ENCODE peak calls at places on chromosomes 11 and 22, in ten cellular contexts. P, W, K, E, J, A, F, S, Y and G are unnamed samples. For H3K36me3, the result is how much of the 10 kb centered on the place peaks cover.

GRCh38 chr22:34105461-34106062 is 185.3 kb upstream of the LARGE1 start:
- DNase-seq in A (peak), S (peak), F (peak), P (peak), K (no peak), J (peak), Y (no peak), E (peak), W (no peak), G (no peak)

GRCh38 chr11:77199346-77199745 is 71.3 kb downstream of the MYO7A start:
- DNase-seq in S (no peak), W (no peak), A (no peak), E (peak), Y (no peak), P (no peak), K (no peak), F (no peak), J (peak), G (no peak)

GRCh38 chr11:66011239-66011784 is 496 bp upstream of the CST6 start:
- DNase-seq in Y (no peak), S (no peak), K (peak), J (no peak), P (no peak), A (no peak), F (no peak), E (no peak), W (no peak), G (no peak)

GRCh38 chr11:27991731-27992130 is 116.2 kb downstream of the KIF18A start:
- DNase-seq in W (no peak), S (no peak), E (no peak), F (no peak), Y (no peak), P (no peak), J (no peak), A (no peak), K (no peak), G (no peak)

GRCh38 chr22:20241579-20242392 is 26.3 kb downstream of the RTN4R start:
- DNase-seq in W (no peak), K (no peak), E (no peak), A (no peak), P (no peak), F (no peak), Y (no peak), J (no peak), S (no peak), G (no peak)

GRCh38 chr11:74679513-74679865 is 51.7 kb downstream of the CHRDL2 start:
- DNase-seq in Y (no peak), K (no peak), F (no peak), P (no peak), S (no peak), J (no peak), E (peak), A (no peak), W (no peak), G (no peak)

GRCh38 chr11:11178671-11179070 is 174.4 kb downstream of the CSNK2A3 start:
- DNase-seq in K (no peak), J (no peak), E (no peak), P (no peak), Y (no peak), A (no peak), S (no peak), W (no peak), F (no peak), G (no peak)

GRCh38 chr11:1717745-1718144 is 20.8 kb downstream of the KRTAP5-6 start:
- DNase-seq in W (no peak), A (no peak), P (no peak), E (peak), J (no peak), S (no peak), K (no peak), Y (no peak), F (no peak), G (no peak)

GRCh38 chr11:103940542-103940941 is 95.9 kb upstream of the DDI1 start:
- DNase-seq in P (no peak), A (no peak), W (no peak), K (peak), S (no peak), Y (no peak), J (no peak), E (no peak), F (no peak), G (no peak)

GRCh38 chr11:95507794-95508193 is 276.8 kb upstream of the SESN3 start:
- DNase-seq in A (no peak), S (no peak), K (no peak), P (no peak), E (no peak), F (no peak), Y (no peak), J (no peak), W (no peak), G (no peak)

GRCh38 chr22:32674925-32675825 is 126.3 kb upstream of the TIMP3 start:
- DNase-seq in A (no peak), E (no peak), S (no peak), P (no peak), F (no peak), K (no peak), J (no peak), Y (no peak), W (no peak), G (no peak)

GRCh38 chr11:78295991-78296930 is 107.5 kb downstream of the USP35 start:
- DNase-seq in E (no peak), P (peak), K (no peak), Y (no peak), W (no peak), J (no peak), A (no peak), F (no peak), S (no peak), G (no peak)

GRCh38 chr11:82146789-82147188 is 586.9 kb downstream of the FAM181B start:
- DNase-seq in Y (no peak), A (no peak), W (no peak), P (no peak), F (no peak), K (no peak), J (no peak), S (no peak), E (no peak), G (no peak)

GRCh38 chr11:73652046-73652730 is 5.8 kb downstream of the PLEKHB1 start:
- DNase-seq in P (peak), F (peak), J (no peak), S (no peak), E (no peak), Y (no peak), W (peak), A (no peak), K (no peak), G (no peak)

GRCh38 chr11:57536947-57537654 is at the start of gene SMTNL1:
- DNase-seq in A (no peak), F (no peak), S (no peak), J (no peak), P (peak), Y (no peak), W (no peak), E (no peak), K (no peak), G (no peak)

GRCh38 chr22:43391306-43391705 is 20.5 kb upstream of the MPPED1 start:
- DNase-seq in A (no peak), Y (no peak), F (no peak), J (no peak), E (no peak), P (no peak), S (no peak), W (no peak), K (no peak), G (no peak)

GRCh38 chr11:47766363-47767227 is 546 bp downstream of the FNBP4 start:
- DNase-seq in F (peak), Y (no peak), J (peak), A (peak), W (peak), S (peak), K (no peak), E (peak), P (peak), G (no peak)

GRCh38 chr22:50361688-50362087 is 18.6 kb downstream of the PPP6R2 start:
- DNase-seq in K (no peak), A (no peak), J (no peak), E (no peak), P (no peak), S (no peak), Y (no peak), W (no peak), F (no peak), G (no peak)

GRCh38 chr11:66189031-66189745 is 79.3 kb upstream of the RAB1B start:
- DNase-seq in W (no peak), P (no peak), F (no peak), A (no peak), J (no peak), E (no peak), Y (no peak), K (no peak), S (no peak), G (no peak)

GRCh38 chr11:17526931-17527660 is 17.1 kb downstream of the USH1C start:
- DNase-seq in F (no peak), W (no peak), P (no peak), S (no peak), K (no peak), J (no peak), A (no peak), E (no peak), Y (no peak), G (no peak)

GRCh38 chr11:61536676-61537270 is 28.2 kb downstream of the LRRC10B start:
- DNase-seq in E (no peak), Y (no peak), P (peak), S (no peak), A (no peak), K (no peak), W (no peak), F (no peak), J (no peak), G (no peak)

GRCh38 chr22:49913026-49913425 is 5.2 kb downstream of the ALG12 start:
- DNase-seq in S (no peak), J (no peak), Y (no peak), E (no peak), F (no peak), A (no peak), K (no peak), P (no peak), W (no peak), G (no peak)

GRCh38 chr11:93480756-93481155 is 62.4 kb downstream of the SMCO4 start:
- DNase-seq in Y (no peak), A (no peak), K (no peak), S (no peak), E (no peak), P (no peak), J (no peak), W (no peak), F (no peak), G (no peak)

GRCh38 chr11:34719303-34719848 is 98.5 kb downstream of the EHF start:
- DNase-seq in S (no peak), W (no peak), A (no peak), E (no peak), J (no peak), Y (no peak), P (no peak), F (no peak), K (no peak), G (no peak)

GRCh38 chr11:35372565-35373283 is 46.6 kb downstream of the SLC1A2 start:
- DNase-seq in J (no peak), E (no peak), W (no peak), F (no peak), K (no peak), P (no peak), S (no peak), A (no peak), Y (no peak), G (no peak)

GRCh38 chr22:34490911-34491310 is 570.6 kb upstream of the LARGE1 start:
- DNase-seq in J (no peak), F (no peak), W (no peak), K (no peak), A (no peak), Y (no peak), S (no peak), E (no peak), P (no peak), G (no peak)

GRCh38 chr22:39808087-39808486 is 85.5 kb downstream of the ENTHD1 start:
- DNase-seq in W (peak), E (no peak), Y (no peak), A (no peak), P (peak), S (peak), F (peak), J (no peak), K (no peak), G (no peak)

GRCh38 chr22:30275625-30276024 is 9.0 kb upstream of the OSM start:
- DNase-seq in A (no peak), E (no peak), J (no peak), W (no peak), P (no peak), S (no peak), K (no peak), Y (no peak), F (no peak), G (no peak)

GRCh38 chr11:134646561-134646960 is 234.5 kb upstream of the B3GAT1 start:
- DNase-seq in F (no peak), Y (no peak), A (no peak), W (no peak), K (no peak), J (peak), P (no peak), E (peak), S (no peak), G (no peak)

GRCh38 chr22:39707816-39708215 is 137.3 kb downstream of the CACNA1I start:
- DNase-seq in S (no peak), J (no peak), E (no peak), A (no peak), K (no peak), Y (no peak), F (no peak), W (no peak), P (no peak), G (no peak)

GRCh38 chr11:132866783-132867545 is 665.3 kb downstream of the OPCML start:
- DNase-seq in J (no peak), E (no peak), P (no peak), F (no peak), K (no peak), Y (no peak), S (no peak), A (no peak), W (peak), G (no peak)

GRCh38 chr11:115941481-115941993 is 437.3 kb upstream of the CADM1 start:
- DNase-seq in K (peak), E (peak), S (peak), J (no peak), P (no peak), A (peak), F (peak), W (no peak), Y (peak), G (no peak)

GRCh38 chr22:40653361-40653760 is 16.8 kb upstream of the MRTFA start:
- DNase-seq in J (no peak), A (no peak), S (no peak), F (no peak), E (no peak), Y (no peak), P (no peak), W (no peak), K (no peak), G (no peak)

GRCh38 chr11:45993438-45994064 is 71.1 kb downstream of the LARGE2 start:
- DNase-seq in W (no peak), S (peak), P (no peak), E (peak), Y (no peak), A (peak), K (no peak), F (peak), J (no peak), G (no peak)

GRCh38 chr22:41355895-41356294 is 25.8 kb upstream of the TEF start:
- DNase-seq in Y (no peak), S (no peak), E (no peak), K (no peak), J (no peak), W (no peak), F (no peak), P (no peak), A (no peak), G (no peak)

DNA sequence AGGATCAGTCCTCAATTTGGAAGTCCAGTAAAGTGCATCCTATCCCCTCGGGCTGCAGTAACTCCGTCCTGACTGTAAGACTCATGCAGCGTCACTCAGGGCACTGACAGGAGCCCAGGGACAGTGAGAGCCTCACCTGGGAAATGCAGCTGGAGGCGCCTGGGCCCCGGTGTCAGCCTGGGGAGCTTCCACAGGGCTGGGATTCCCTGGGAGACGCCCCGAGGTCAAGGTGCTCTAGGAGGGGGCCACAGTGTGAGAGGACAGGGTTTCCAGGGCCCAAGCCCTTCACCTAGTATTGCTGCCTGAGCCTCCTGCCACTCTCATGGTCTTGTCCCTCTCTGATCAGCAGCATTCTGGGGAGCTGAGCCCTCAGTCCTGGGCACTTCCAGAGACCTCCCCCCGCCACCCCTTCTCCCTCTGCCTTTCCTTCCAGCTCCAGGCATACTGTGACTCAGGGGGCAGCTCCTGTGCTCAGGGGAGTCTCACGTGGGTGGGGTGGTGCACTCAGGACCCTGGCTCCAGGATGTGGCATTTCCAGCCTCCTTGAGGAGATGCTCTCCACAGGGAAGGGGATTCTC is 99.1 kb upstream of the IGLL5 start:
- DNase-seq in E (no peak), W (no peak), A (no peak), S (no peak), P (no peak), K (no peak), J (no peak), F (no peak), Y (no peak), G (no peak)
- TF ChIP-seq CTCF in E (no peak), W (no peak), A (no peak), S (no peak), P (no peak), K (no peak), J (no peak), F (no peak), Y (no peak), G (no peak)

DNA sequence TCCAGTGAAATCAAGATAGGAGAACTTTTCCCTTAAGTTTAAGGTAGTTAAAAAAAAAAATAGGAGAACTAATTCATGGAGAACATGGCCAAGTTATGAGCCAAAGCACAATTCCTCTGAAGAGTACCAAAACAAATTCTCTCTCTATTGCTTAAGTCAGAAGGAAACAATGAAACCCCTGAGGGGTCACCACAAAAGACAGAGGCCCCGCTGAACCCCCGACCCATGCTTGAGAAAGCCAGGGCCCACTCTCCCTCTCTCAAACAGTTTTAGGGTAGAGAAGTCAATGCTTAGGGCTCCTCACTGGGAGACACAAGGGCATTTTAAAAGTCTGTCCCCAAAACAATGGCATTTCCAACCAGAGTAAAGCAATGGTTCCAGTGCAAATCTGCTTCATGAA is 26.9 kb downstream of the PPP2R1B start:
- DNase-seq in F (no peak), S (no peak), E (no peak), P (no peak), A (no peak), J (no peak), W (no peak), Y (no peak), K (no peak), G (no peak)
- H3K36me3 ChIP-seq in F (under half), S (under half), E (under half), P (under half), A (half or more), J (under half), W (under half), Y (under half), K (under half), G (under half)

GRCh38 chr11:122177238-122177637 is 61.2 kb upstream of the BLID start:
- DNase-seq in Y (no peak), P (no peak), E (no peak), W (no peak), K (no peak), S (no peak), A (no peak), F (no peak), J (no peak), G (no peak)

GRCh38 chr11:122173074-122173450 is 57.0 kb upstream of the BLID start:
- DNase-seq in P (no peak), A (no peak), W (no peak), K (no peak), J (no peak), Y (no peak), F (no peak), S (no peak), E (no peak), G (no peak)

GRCh38 chr11:122173587-122173986 is 57.6 kb upstream of the BLID start:
- DNase-seq in E (no peak), A (no peak), P (no peak), W (no peak), F (no peak), J (no peak), S (no peak), K (no peak), Y (no peak), G (no peak)

GRCh38 chr11:122176651-122177050 is 60.6 kb upstream of the BLID start:
- DNase-seq in P (no peak), A (no peak), E (no peak), K (no peak), J (no peak), F (no peak), Y (no peak), S (no peak), W (no peak), G (no peak)

DNA sequence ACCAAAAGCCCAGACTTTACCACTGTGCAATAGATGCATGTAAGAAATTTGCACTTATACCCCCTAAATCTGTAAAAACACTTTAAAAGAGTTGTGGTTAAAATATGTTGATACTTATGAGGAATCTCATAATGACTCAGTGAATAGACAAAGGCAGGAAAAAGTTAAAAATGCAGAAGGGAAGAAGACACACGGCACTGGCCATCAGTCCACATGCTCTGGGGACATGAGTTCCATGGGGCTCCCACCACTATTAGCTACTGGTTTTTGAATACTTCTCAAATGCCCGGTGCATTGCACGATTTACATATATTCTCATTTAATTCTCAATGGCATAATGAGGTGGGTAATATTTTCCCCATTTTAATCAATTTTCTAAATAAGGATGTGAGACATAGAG is 59.3 kb upstream of the BLID start:
- DNase-seq in E (no peak), J (no peak), K (no peak), P (no peak), S (no peak), Y (no peak), F (no peak), W (peak), A (no peak), G (no peak)
- H3K4me3 ChIP-seq in E (no peak), J (no peak), K (peak), P (no peak), S (no peak), Y (no peak), F (no peak), W (peak), A (no peak), G (no peak)

GRCh38 chr11:120183701-120184141 is 27.1 kb upstream of the OAF start:
- DNase-seq in E (peak), J (peak), A (no peak), S (peak), K (no peak), W (no peak), P (no peak), F (no peak), Y (no peak), G (no peak)

GRCh38 chr11:120184371-120184945 is 26.4 kb upstream of the OAF start:
- DNase-seq in A (peak), P (no peak), Y (no peak), W (no peak), J (peak), F (no peak), E (peak), K (no peak), S (peak), G (no peak)

GRCh38 chr11:120182357-120182756 is 28.5 kb upstream of the OAF start:
- DNase-seq in J (peak), P (peak), A (no peak), F (no peak), K (no peak), Y (no peak), S (peak), E (peak), W (no peak), G (no peak)

GRCh38 chr11:120181446-120181992 is 29.3 kb upstream of the OAF start:
- DNase-seq in W (no peak), F (no peak), K (no peak), E (peak), J (peak), P (no peak), S (peak), Y (no peak), A (no peak), G (no peak)

DNA sequence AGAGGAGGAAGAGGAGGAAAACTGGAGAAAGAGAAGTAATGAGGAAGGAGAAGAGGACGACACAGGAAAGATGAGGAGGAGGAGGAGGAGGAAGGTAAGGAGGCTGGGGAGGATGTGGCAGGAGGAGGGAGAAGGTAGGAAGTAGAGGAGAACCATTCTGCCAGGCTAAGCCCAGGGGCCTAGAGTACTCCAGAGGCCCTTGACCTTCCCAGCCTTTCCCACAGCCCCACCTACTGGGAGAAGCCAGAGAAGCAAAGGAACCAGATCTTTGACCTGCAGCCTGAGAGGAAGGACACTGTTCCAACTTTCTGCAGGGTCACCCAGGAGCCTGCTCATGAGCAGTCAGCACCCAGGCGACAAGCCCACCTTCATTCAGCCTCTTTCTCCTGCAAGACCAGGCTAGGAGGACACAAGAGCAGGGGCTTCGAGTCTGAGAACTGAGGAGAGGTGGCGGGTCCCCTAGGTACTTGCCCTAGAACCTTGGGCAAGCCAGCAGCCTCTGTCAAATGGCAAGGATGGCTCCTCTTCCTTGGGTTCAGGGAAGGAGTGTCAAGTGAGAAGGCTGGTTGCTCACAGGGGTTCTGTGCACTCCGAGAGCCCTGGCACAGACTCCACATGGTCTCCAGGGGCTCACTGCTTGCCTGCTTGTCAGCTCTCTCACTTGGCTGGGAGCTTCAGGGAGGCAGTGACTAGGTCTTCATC is 27.9 kb upstream of the OAF start:
- DNase-seq in W (no peak), F (peak), K (no peak), E (peak), S (peak), A (peak), P (no peak), J (peak), Y (no peak), G (no peak)
- TF ChIP-seq CTCF in W (peak), F (peak), K (peak), E (no peak), S (peak), A (no peak), P (peak), J (peak), Y (no peak), G (peak)